ENCODE peak calls at places on chromosome 16, in six cellular contexts. One of them, this sample, is unnamed.

GRCh38 chr16:53232826-53233529 is 178.2 kb downstream of the CHD9 start:
- DNase-seq in tibial artery: no peak
- DNase-seq in NCI-H1105 treated with DMSO at 0.1 percent for 48 hours: no peak
- DNase-seq in Jurkat, Clone E6-1: no peak
- DNase-seq in mucosa of gallbladder: no peak
- DNase-seq in HS-27A: no peak
- DNase-seq in this sample: no peak

GRCh38 chr16:314351-314750 is 31.4 kb downstream of the PDIA2 start:
- DNase-seq in Jurkat, Clone E6-1: no peak
- DNase-seq in tibial artery: no peak
- DNase-seq in NCI-H1105 treated with DMSO at 0.1 percent for 48 hours: no peak
- DNase-seq in HS-27A: no peak
- DNase-seq in mucosa of gallbladder: no peak
- DNase-seq in this sample: no peak

GRCh38 chr16:28904363-28904762 is 20.7 kb downstream of the RABEP2 start:
- DNase-seq in Jurkat, Clone E6-1: no peak
- DNase-seq in NCI-H1105 treated with DMSO at 0.1 percent for 48 hours: no peak
- DNase-seq in mucosa of gallbladder: no peak
- DNase-seq in HS-27A: no peak
- DNase-seq in tibial artery: no peak
- DNase-seq in this sample: no peak

GRCh38 chr16:17419266-17419665 is 51.5 kb downstream of the XYLT1 start:
- DNase-seq in tibial artery: no peak
- DNase-seq in Jurkat, Clone E6-1: no peak
- DNase-seq in NCI-H1105 treated with DMSO at 0.1 percent for 48 hours: no peak
- DNase-seq in mucosa of gallbladder: no peak
- DNase-seq in HS-27A: no peak
- DNase-seq in this sample: no peak

GRCh38 chr16:3068486-3068885 is 3.0 kb downstream of the IL32 start:
- DNase-seq in HS-27A: no peak
- DNase-seq in NCI-H1105 treated with DMSO at 0.1 percent for 48 hours: no peak
- DNase-seq in tibial artery: no peak
- DNase-seq in mucosa of gallbladder: no peak
- DNase-seq in Jurkat, Clone E6-1: no peak
- DNase-seq in this sample: no peak

GRCh38 chr16:25478476-25478875 is 213.3 kb upstream of the HS3ST4 start:
- DNase-seq in tibial artery: no peak
- DNase-seq in HS-27A: no peak
- DNase-seq in Jurkat, Clone E6-1: no peak
- DNase-seq in NCI-H1105 treated with DMSO at 0.1 percent for 48 hours: no peak
- DNase-seq in mucosa of gallbladder: no peak
- DNase-seq in this sample: no peak

GRCh38 chr16:90031931-90032663 is 12.8 kb upstream of the DBNDD1 start:
- DNase-seq in Jurkat, Clone E6-1: no peak
- DNase-seq in HS-27A: no peak
- DNase-seq in mucosa of gallbladder: no peak
- DNase-seq in NCI-H1105 treated with DMSO at 0.1 percent for 48 hours: no peak
- DNase-seq in tibial artery: no peak
- DNase-seq in this sample: no peak

GRCh38 chr16:49542391-49542891 is 168.8 kb downstream of the C16orf78 start:
- DNase-seq in mucosa of gallbladder: no peak
- DNase-seq in tibial artery: no peak
- DNase-seq in HS-27A: no peak
- DNase-seq in Jurkat, Clone E6-1: no peak
- DNase-seq in NCI-H1105 treated with DMSO at 0.1 percent for 48 hours: no peak
- DNase-seq in this sample: no peak

GRCh38 chr16:67458121-67458641 is 22.8 kb downstream of the ATP6V0D1 start:
- DNase-seq in NCI-H1105 treated with DMSO at 0.1 percent for 48 hours: no peak
- DNase-seq in mucosa of gallbladder: no peak
- DNase-seq in HS-27A: no peak
- DNase-seq in tibial artery: no peak
- DNase-seq in Jurkat, Clone E6-1: no peak
- DNase-seq in this sample: no peak

GRCh38 chr16:85428168-85428898 is 184.8 kb upstream of the GSE1 start:
- DNase-seq in mucosa of gallbladder: no peak
- DNase-seq in Jurkat, Clone E6-1: peak; percentile 59
- DNase-seq in tibial artery: no peak
- DNase-seq in NCI-H1105 treated with DMSO at 0.1 percent for 48 hours: no peak
- DNase-seq in HS-27A: no peak
- DNase-seq in this sample: no peak

This sample was measured in GM12864.